ENCODE peak calls at places on chromosomes 3 and 15, in four cellular contexts. L is ELR; H is activated T-cell treated with anti-CD3 and anti-CD28 coated beads, Interleukin-2, amount 50 U/mL, for 24 hours; V is uterus. Z is an unnamed sample.

GRCh38 chr15:48987142-48987541 is 23.4 kb upstream of the SHC4 start:
- DNase-seq in V (no peak), H (no peak), L (no peak), Z (no peak)

GRCh38 chr3:94413721-94414106 is 350.9 kb downstream of the NSUN3 start:
- DNase-seq in H (no peak), V (no peak), L (peak; percentile 72), Z (peak; percentile 79)

GRCh38 chr15:83105450-83105849 is 2.0 kb upstream of the TM6SF1 start:
- DNase-seq in V (no peak), L (no peak), H (no peak), Z (no peak)

GRCh38 chr15:55394694-55395093 is 13.5 kb downstream of the CCPG1 start:
- DNase-seq in L (no peak), V (no peak), H (no peak), Z (peak; percentile 85)

GRCh38 chr3:31247063-31247447 is 285.7 kb upstream of the STT3B start:
- DNase-seq in L (no peak), H (no peak), V (no peak), Z (no peak)

GRCh38 chr3:17175187-17175839 is 290.6 kb downstream of the PLCL2 start:
- DNase-seq in H (no peak), V (no peak), L (peak; percentile 63), Z (peak; percentile 82)

GRCh38 chr3:171239757-171240503 is 213.4 kb upstream of the SLC2A2 start:
- DNase-seq in H (no peak), V (no peak), L (no peak), Z (no peak)

GRCh38 chr3:33440328-33440577 is at the start of gene UBP1:
- DNase-seq in L (no peak), H (no peak), V (no peak), Z (no peak)

GRCh38 chr15:60875681-60876080 is 353.4 kb downstream of the RORA start:
- DNase-seq in V (no peak), H (no peak), L (no peak), Z (no peak)

GRCh38 chr3:65342084-65342683 is 654.4 kb upstream of the ADAMTS9 start:
- DNase-seq in L (peak; percentile 57), H (no peak), V (no peak), Z (peak; percentile 37)

GRCh38 chr3:159882784-159883779 is 105.6 kb upstream of the IL12A start:
- DNase-seq in H (no peak), L (peak; percentile 90), V (no peak), Z (peak; percentile 73)

GRCh38 chr3:127750226-127751031 is 71.9 kb downstream of the MGLL start:
- DNase-seq in H (no peak), V (no peak), L (peak; percentile 91), Z (peak; percentile 99)

GRCh38 chr15:52653451-52653964 is 25.7 kb downstream of the ATOSA start:
- DNase-seq in V (no peak), H (no peak), L (peak; percentile 95), Z (peak; percentile 93)

GRCh38 chr3:165395188-165395587 is 199.0 kb upstream of the SLITRK3 start:
- DNase-seq in H (no peak), L (no peak), V (no peak), Z (no peak)

GRCh38 chr15:70802629-70803028 is 39.3 kb upstream of the UACA start:
- DNase-seq in L (peak; percentile 96), V (no peak), H (no peak), Z (peak; percentile 91)

GRCh38 chr15:65414841-65415621 is 7.7 kb downstream of the IGDCC4 start:
- DNase-seq in L (no peak), V (peak; percentile 30), H (no peak), Z (peak; percentile 92)

GRCh38 chr3:194058189-194058571 is 77.8 kb upstream of the HES1 start:
- DNase-seq in H (peak; percentile 55), L (peak; percentile 36), V (peak; percentile 38), Z (peak; percentile 41)

GRCh38 chr3:123028233-123028828 is 768 bp upstream of the SEMA5B start:
- DNase-seq in H (peak; percentile 49), L (peak; percentile 81), V (peak; percentile 57), Z (peak; percentile 68)

GRCh38 chr15:75725719-75726607 is 13.3 kb upstream of the CSPG4 start:
- DNase-seq in L (no peak), H (no peak), V (no peak), Z (no peak)

Z was measured in LHCN-M2.